ENCODE peak calls at places on chromosomes 3 and 15, in six cellular contexts. P is trophoblast cell, F is GM23338, K is lower lobe of right lung, Z is tibial nerve, Y is fibroblast of lung. C is an unnamed sample.

GRCh38 chr3:119436977-119437376 is 26.4 kb downstream of the TMEM39A start:
- DNase-seq in P (no peak), F (no peak), K (no peak), Z (no peak), Y (no peak), C (no peak)

GRCh38 chr3:193982258-193982659 is 153.7 kb upstream of the HES1 start:
- DNase-seq in P (no peak), F (no peak), K (peak; percentile 66), Z (peak; percentile 72), Y (peak; percentile 38), C (no peak)

GRCh38 chr3:190088890-190089289 is 31.8 kb downstream of the P3H2 start:
- DNase-seq in P (peak; percentile 29), F (no peak), K (no peak), Z (no peak), Y (no peak), C (no peak)

GRCh38 chr3:13879946-13880810 is at the start of gene WNT7A:
- DNase-seq in P (peak; percentile 46), F (peak; percentile 69), K (no peak), Z (no peak), Y (no peak), C (no peak)

GRCh38 chr15:69729167-69729748 is 276.6 kb downstream of the RPLP1 start:
- DNase-seq in P (peak; percentile 16), F (peak; percentile 70), K (peak; percentile 58), Z (peak; percentile 49), Y (peak; percentile 46), C (peak; percentile 81)

GRCh38 chr15:50665938-50666337 is 20.7 kb downstream of the TRPM7 start:
- DNase-seq in P (no peak), F (no peak), K (no peak), Z (no peak), Y (no peak), C (no peak)

GRCh38 chr15:72474466-72474911 is 359 bp downstream of the ARIH1 start:
- DNase-seq in P (no peak), F (no peak), K (no peak), Z (no peak), Y (no peak), C (no peak)

GRCh38 chr15:37550360-37551024 is 383.9 kb upstream of the TMCO5A start:
- DNase-seq in P (no peak), F (peak; percentile 12), K (peak; percentile 38), Z (no peak), Y (no peak), C (no peak)

GRCh38 chr15:64634020-64634419 is 141.4 kb downstream of the RBPMS2 start:
- DNase-seq in P (no peak), F (peak; percentile 25), K (no peak), Z (no peak), Y (no peak), C (peak; percentile 66)

GRCh38 chr3:101253429-101253828 is 66.9 kb downstream of the IMPG2 start:
- DNase-seq in P (no peak), F (no peak), K (no peak), Z (no peak), Y (no peak), C (no peak)

GRCh38 chr3:125123455-125123854 is 67.7 kb upstream of the HEG1 start:
- DNase-seq in P (peak; percentile 27), F (no peak), K (no peak), Z (no peak), Y (no peak), C (peak; percentile 79)

GRCh38 chr15:77642793-77643430 is 10.2 kb upstream of the LINGO1 start:
- DNase-seq in P (no peak), F (no peak), K (no peak), Z (no peak), Y (no peak), C (no peak)

GRCh38 chr3:170697803-170698350 is 112.0 kb upstream of the SLC7A14 start:
- DNase-seq in P (no peak), F (peak; percentile 40), K (no peak), Z (no peak), Y (no peak), C (no peak)

GRCh38 chr3:23698652-23699313 is 107.0 kb upstream of the UBE2E1 start:
- DNase-seq in P (peak; percentile 24), F (no peak), K (no peak), Z (no peak), Y (no peak), C (no peak)

GRCh38 chr3:85495602-85496001 is 536.8 kb downstream of the CADM2 start:
- DNase-seq in P (no peak), F (peak; percentile 39), K (no peak), Z (no peak), Y (no peak), C (no peak)

GRCh38 chr3:59512066-59512465 is 462.2 kb upstream of the CFAP20DC start:
- DNase-seq in P (no peak), F (no peak), K (no peak), Z (no peak), Y (no peak), C (no peak)

GRCh38 chr3:45182915-45183881 is 37.0 kb upstream of the CDCP1 start:
- DNase-seq in P (peak; percentile 53), F (peak; percentile 43), K (peak; percentile 55), Z (no peak), Y (peak; percentile 61), C (no peak)

GRCh38 chr3:170765419-170766078 is 104.4 kb downstream of the RPL22L1 start:
- DNase-seq in P (no peak), F (no peak), K (no peak), Z (no peak), Y (no peak), C (no peak)

GRCh38 chr15:62075595-62076279 is 9.0 kb downstream of the C2CD4A start:
- DNase-seq in P (peak; percentile 33), F (no peak), K (no peak), Z (no peak), Y (peak; percentile 56), C (no peak)

GRCh38 chr3:171838218-171838720 is 4.9 kb upstream of the TMEM212 start:
- DNase-seq in P (no peak), F (peak; percentile 25), K (no peak), Z (peak; percentile 71), Y (peak; percentile 83), C (no peak)

GRCh38 chr15:96200357-96200972 is 130.0 kb upstream of the NR2F2 start:
- DNase-seq in P (no peak), F (no peak), K (no peak), Z (no peak), Y (no peak), C (no peak)

GRCh38 chr3:15215996-15216395 is 9.9 kb downstream of the CAPN7 start:
- DNase-seq in P (no peak), F (no peak), K (no peak), Z (no peak), Y (peak; percentile 31), C (no peak)

GRCh38 chr15:53246996-53247395 is 456.9 kb upstream of the ONECUT1 start:
- DNase-seq in P (no peak), F (no peak), K (no peak), Z (no peak), Y (no peak), C (no peak)

GRCh38 chr15:71386448-71387236 is 271.4 kb downstream of the THSD4 start:
- DNase-seq in P (no peak), F (peak; percentile 94), K (no peak), Z (peak; percentile 14), Y (peak; percentile 68), C (peak; percentile 68)

GRCh38 chr15:76338555-76339301 is 2.2 kb downstream of the ISL2 start:
- DNase-seq in P (no peak), F (no peak), K (no peak), Z (no peak), Y (no peak), C (no peak)
- H3K4me3 ChIP-seq in P (no peak overlapping the region), F (peak overlapping the region; percentile 50), K (no peak overlapping the region), Z (no peak overlapping the region), Y (no peak overlapping the region), C (peak overlapping the region; percentile 72)

DNA sequence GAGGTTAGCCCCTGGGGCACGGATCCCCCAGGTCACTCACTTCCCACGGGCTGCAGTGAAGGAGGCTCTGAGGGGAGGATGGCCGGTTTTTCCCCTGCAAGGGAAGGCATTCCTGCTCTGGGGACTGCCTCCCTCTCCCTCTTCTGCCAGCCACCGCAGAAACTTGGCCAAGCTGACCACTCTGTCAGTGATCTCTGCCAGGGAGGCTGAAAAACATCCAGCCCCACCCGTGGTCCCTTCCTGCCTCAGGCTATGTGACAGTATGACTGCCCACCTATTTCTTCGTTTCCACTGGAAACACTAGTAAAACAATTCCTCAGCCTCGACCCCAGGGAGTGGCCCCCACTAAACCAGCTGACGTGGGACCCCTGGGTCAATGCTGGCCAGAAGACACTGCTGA is 14.6 kb upstream of the FANCD2 start:
- DNase-seq in P (no peak), F (no peak), K (no peak), Z (no peak), Y (no peak), C (no peak)
- H3K4me1 ChIP-seq in P (peaks cover 9% of the 10 kb centered on the region), F (peaks cover 12% of the 10 kb centered on the region), K (peaks cover 43% of the 10 kb centered on the region), Z (no peaks in the 10 kb centered on the region), Y (peaks cover 18% of the 10 kb centered on the region), C (peaks cover 28% of the 10 kb centered on the region)

GRCh38 chr3:39156421-39156820 is 3.0 kb upstream of the CSRNP1 start:
- DNase-seq in P (no peak), F (no peak), K (no peak), Z (no peak), Y (peak; percentile 30), C (no peak)

GRCh38 chr3:39157359-39157758 is 4.0 kb upstream of the CSRNP1 start:
- DNase-seq in P (no peak), F (no peak), K (no peak), Z (no peak), Y (no peak), C (no peak)

GRCh38 chr3:39150803-39151631 is 2.4 kb downstream of the CSRNP1 start:
- DNase-seq in P (peak; percentile 88), F (peak; percentile 95), K (peak; percentile 85), Z (peak; percentile 89), Y (peak; percentile 97), C (peak; percentile 47)

GRCh38 chr3:39153977-39154299 is 547 bp upstream of the CSRNP1 start:
- DNase-seq in P (no peak), F (no peak), K (no peak), Z (no peak), Y (no peak), C (no peak)

GRCh38 chr3:39154323-39155021 is 1.1 kb upstream of the CSRNP1 start:
- DNase-seq in P (peak; percentile 90), F (peak; percentile 97), K (no peak), Z (no peak), Y (no peak), C (no peak)
- H3K4me3 ChIP-seq in P (peak overlapping the region; percentile 80), F (peak overlapping the region; percentile 87), K (peak overlapping the region; percentile 86), Z (no peak overlapping the region), Y (no peak overlapping the region), C (no peak overlapping the region)

GRCh38 chr3:129672412-129672811 is 65.9 kb upstream of the PLXND1 start:
- DNase-seq in P (no peak), F (no peak), K (no peak), Z (no peak), Y (no peak), C (no peak)
- H3K4me1 ChIP-seq in P (no peaks in the 10 kb centered on the region), F (no peaks in the 10 kb centered on the region), K (peaks cover 17% of the 10 kb centered on the region), Z (no peaks in the 10 kb centered on the region), Y (no peaks in the 10 kb centered on the region), C (peaks cover 49% of the 10 kb centered on the region)